ENCODE peak calls at places on chromosomes 16 and 17, in five cellular contexts. I, P, O, E and X are unnamed samples.

GRCh38 chr17:3558603-3559269 is 1.1 kb upstream of the TRPV3 start:
- DNase-seq in I (no peak), P (no peak), E (no peak), O (peak), X (no peak)

GRCh38 chr16:52492789-52493357 is 54.1 kb downstream of the TOX3 start:
- DNase-seq in O (peak), E (no peak), P (peak), I (no peak), X (no peak)

GRCh38 chr17:65514541-65514940 is 46.9 kb downstream of the AXIN2 start:
- DNase-seq in E (no peak), P (no peak), I (no peak), O (no peak), X (no peak)

GRCh38 chr16:80640316-80640715 is 99.5 kb downstream of the DYNLRB2 start:
- DNase-seq in O (no peak), I (no peak), P (no peak), E (no peak), X (no peak)

GRCh38 chr16:20099375-20099774 is 25.7 kb upstream of the GPR139 start:
- DNase-seq in I (no peak), E (no peak), O (no peak), P (no peak), X (no peak)

GRCh38 chr16:720507-720989 is 398 bp upstream of the ANTKMT start:
- DNase-seq in E (no peak), P (no peak), O (no peak), I (peak), X (no peak)

GRCh38 chr17:7634384-7634783 is 4.4 kb downstream of the SHBG start:
- DNase-seq in O (no peak), I (peak), P (no peak), E (peak), X (no peak)

GRCh38 chr16:84117482-84117843 is 721 bp upstream of the MBTPS1 start:
- DNase-seq in E (no peak), P (no peak), O (no peak), I (no peak), X (no peak)

GRCh38 chr16:29641561-29641960 is 21.5 kb upstream of the SPN start:
- DNase-seq in O (no peak), E (no peak), P (peak), I (peak), X (no peak)

GRCh38 chr16:10678655-10679054 is 16.1 kb downstream of the TEKT5 start:
- DNase-seq in E (no peak), I (no peak), P (no peak), O (no peak), X (no peak)

GRCh38 chr16:4241601-4242270 is at the start of gene SRL:
- DNase-seq in I (no peak), P (no peak), O (no peak), E (no peak), X (no peak)

GRCh38 chr16:21986692-21987246 is 14.1 kb downstream of the PDZD9 start:
- DNase-seq in I (no peak), O (no peak), E (no peak), P (no peak), X (no peak)

GRCh38 chr17:28473542-28473941 is at the start of gene SLC13A2:
- DNase-seq in O (no peak), E (no peak), P (no peak), I (no peak), X (no peak)

GRCh38 chr17:9212376-9213310 is 191.3 kb downstream of the NTN1 start:
- DNase-seq in I (no peak), O (no peak), P (no peak), E (no peak), X (no peak)

GRCh38 chr17:72635034-72635654 is 457.3 kb downstream of the SLC39A11 start:
- DNase-seq in P (no peak), I (no peak), O (no peak), E (no peak), X (no peak)

GRCh38 chr16:18062713-18063112 is 273.8 kb downstream of the NPIPA8 start:
- DNase-seq in P (no peak), I (no peak), E (peak), O (no peak), X (no peak)

GRCh38 chr16:56600398-56600999 is 7.9 kb upstream of the MT2A start:
- DNase-seq in P (peak), I (peak), O (no peak), E (no peak), X (peak)

GRCh38 chr17:7839890-7840260 is 5.9 kb downstream of the KDM6B start:
- DNase-seq in O (no peak), P (peak), I (no peak), E (no peak), X (no peak)

GRCh38 chr17:50947844-50948514 is 81.8 kb upstream of the TOB1 start:
- DNase-seq in O (no peak), E (no peak), I (peak), P (no peak), X (no peak)
- TF ChIP-seq JUND in O (no peak), E (no peak), I (no peak), P (no peak), X (no peak)

DNA sequence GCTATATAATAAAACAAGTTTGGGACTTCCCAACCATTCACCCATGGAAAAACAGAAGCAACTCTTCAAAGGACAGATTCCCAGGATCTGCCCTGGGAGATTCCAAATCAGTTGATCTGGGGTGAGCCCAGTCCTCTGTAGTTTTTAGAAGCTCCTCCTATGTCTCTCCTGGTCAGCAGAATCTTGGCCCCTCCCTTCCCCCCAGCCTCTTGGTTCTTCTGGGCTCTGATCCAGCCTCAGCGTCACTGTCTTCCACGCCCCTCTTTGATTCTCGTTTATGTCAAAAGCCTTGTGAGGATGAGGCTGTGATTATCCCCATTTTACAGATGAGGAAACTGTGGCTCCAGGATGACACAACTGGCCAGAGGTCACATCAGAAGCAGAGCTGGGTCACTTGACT is 903 bp upstream of the CDH5 start:
- DNase-seq in I (no peak), E (no peak), P (no peak), O (no peak), X (no peak)
- TF ChIP-seq CEBPB in I (no peak), E (no peak), P (no peak), O (no peak), X (no peak)

GRCh38 chr17:77036841-77037381 is 103.9 kb upstream of the SEC14L1 start:
- DNase-seq in I (peak), P (no peak), E (no peak), O (no peak), X (no peak)
- TF ChIP-seq JUND in I (peak), P (no peak), E (no peak), O (no peak), X (no peak)

GRCh38 chr17:57006040-57006439 is 28.1 kb downstream of the SCPEP1 start:
- DNase-seq in E (no peak), P (no peak), O (no peak), I (no peak), X (no peak)

GRCh38 chr17:57008958-57009357 is 31.0 kb downstream of the SCPEP1 start:
- DNase-seq in P (no peak), O (no peak), E (no peak), I (no peak), X (no peak)

GRCh38 chr17:57011482-57012015 is 33.6 kb downstream of the SCPEP1 start:
- DNase-seq in P (no peak), I (no peak), O (no peak), E (no peak), X (no peak)

GRCh38 chr17:57010495-57010894 is 32.6 kb downstream of the SCPEP1 start:
- DNase-seq in I (no peak), P (no peak), E (no peak), O (no peak), X (no peak)

GRCh38 chr17:57009737-57010445 is 32.0 kb downstream of the SCPEP1 start:
- DNase-seq in O (peak), P (peak), E (peak), I (peak), X (peak)
- TF ChIP-seq CEBPB in O (no peak), P (no peak), E (no peak), I (no peak), X (no peak)

GRCh38 chr17:49997256-49997735 is 2.3 kb upstream of the DLX3 start:
- DNase-seq in E (no peak), P (no peak), O (no peak), I (no peak), X (no peak)

GRCh38 chr17:49996121-49996494 is 1.1 kb upstream of the DLX3 start:
- DNase-seq in P (no peak), I (no peak), O (no peak), E (no peak), X (no peak)

GRCh38 chr17:49997773-49998703 is 3.0 kb upstream of the DLX3 start:
- DNase-seq in P (peak), E (peak), I (peak), O (peak), X (peak)

GRCh38 chr17:49995055-49995738 is at the start of gene DLX3:
- DNase-seq in O (no peak), P (no peak), I (no peak), E (peak), X (no peak)

GRCh38 chr17:49996495-49997255 is 1.7 kb upstream of the DLX3 start:
- DNase-seq in O (no peak), P (no peak), I (peak), E (peak), X (no peak)
- TF ChIP-seq JUND in O (no peak), P (no peak), I (no peak), E (no peak), X (no peak)

DNA sequence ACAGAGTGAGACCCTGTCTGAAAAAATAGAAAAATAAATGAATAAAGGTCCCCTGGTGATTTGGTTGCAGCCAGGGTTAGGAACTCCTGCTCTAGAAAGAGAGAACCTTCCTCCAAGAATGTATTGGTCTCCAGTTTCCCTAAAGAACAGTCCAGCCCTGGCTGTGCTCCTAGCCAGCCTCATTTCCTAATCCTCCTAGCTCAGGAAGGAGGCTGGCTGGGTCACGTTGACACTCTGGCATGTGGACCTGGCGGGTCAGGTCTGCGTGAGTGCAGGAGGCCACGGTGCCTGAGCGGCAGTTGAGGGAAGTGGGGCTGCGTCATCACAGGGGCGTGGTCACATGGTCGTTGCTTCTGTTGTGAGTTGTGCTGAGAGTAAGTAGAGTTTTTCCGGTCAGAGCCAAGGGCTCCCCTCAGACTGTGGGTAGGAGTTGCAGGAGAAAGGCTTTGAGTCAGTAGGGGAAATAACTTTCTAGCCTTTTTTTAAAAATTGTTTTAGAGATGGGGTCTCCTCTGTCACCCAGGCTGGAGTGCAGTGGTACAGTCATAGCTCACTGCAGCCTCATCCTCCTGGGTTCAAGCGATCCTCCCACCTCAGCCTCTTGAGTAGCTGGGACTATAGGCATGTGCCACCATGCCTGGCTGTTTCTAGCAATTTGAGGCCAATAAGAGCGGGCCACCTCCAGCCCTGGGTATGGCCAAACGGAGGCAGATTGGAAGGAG is 194.0 kb upstream of the CIBAR2 start:
- DNase-seq in I (peak), O (peak), E (no peak), P (peak), X (peak)
- TF ChIP-seq CEBPB in I (no peak), O (no peak), E (no peak), P (peak), X (no peak)

DNA sequence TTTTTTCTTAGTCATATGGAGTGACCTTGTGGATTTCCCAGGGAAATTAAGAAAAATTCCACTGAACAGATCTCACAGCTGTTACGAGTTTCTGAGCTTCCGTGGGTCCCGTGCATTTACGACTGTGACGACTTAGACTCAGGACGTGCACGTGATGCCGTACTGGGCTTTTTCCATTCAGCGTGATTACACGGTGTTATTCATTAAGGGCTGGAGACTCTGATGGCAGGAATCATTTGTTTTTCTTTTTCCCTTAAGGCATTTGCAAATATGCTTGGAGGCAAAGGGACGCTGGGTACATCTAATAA is 57.2 kb downstream of the TBC1D16 start:
- DNase-seq in E (no peak), P (no peak), O (no peak), I (no peak), X (no peak)
- TF ChIP-seq JUND in E (no peak), P (no peak), O (no peak), I (no peak), X (no peak)

GRCh38 chr16:78291642-78292041 is 192.2 kb downstream of the WWOX start:
- DNase-seq in E (no peak), O (no peak), I (no peak), P (no peak), X (no peak)
- TF ChIP-seq CEBPB in E (no peak), O (no peak), I (no peak), P (no peak), X (no peak)

GRCh38 chr17:74843352-74843627 is 16.4 kb downstream of the GRIN2C start:
- DNase-seq in I (no peak), E (peak), P (no peak), O (no peak), X (no peak)

GRCh38 chr17:74840989-74841666 is 18.6 kb downstream of the GRIN2C start:
- DNase-seq in E (no peak), O (no peak), P (peak), I (peak), X (no peak)

GRCh38 chr17:74840500-74840899 is 19.2 kb downstream of the GRIN2C start:
- DNase-seq in E (no peak), O (no peak), I (no peak), P (no peak), X (no peak)

GRCh38 chr17:74842146-74842598 is 17.5 kb downstream of the GRIN2C start:
- DNase-seq in P (no peak), O (no peak), I (no peak), E (no peak), X (no peak)

GRCh38 chr17:74842599-74843351 is 16.9 kb downstream of the GRIN2C start:
- DNase-seq in P (peak), E (peak), O (no peak), I (peak), X (peak)
- TF ChIP-seq JUND in P (no peak), E (no peak), O (no peak), I (no peak), X (no peak)

GRCh38 chr17:56870163-56870651 is 36.3 kb downstream of the DGKE start:
- DNase-seq in P (peak), I (no peak), E (no peak), O (peak), X (no peak)
- TF ChIP-seq CEBPB in P (no peak), I (no peak), E (no peak), O (no peak), X (no peak)